ENCODE peak calls at places on chromosome 15, in ten cellular contexts. One of them, this sample, is unnamed.

GRCh38 chr15:86647810-86648440 is 568.3 kb downstream of the AGBL1 start:
- DNase-seq in thoracic aorta: no peak
- DNase-seq in sciatic nerve: no peak
- DNase-seq in OCI-LY7: no peak
- DNase-seq in activated CD8-positive, alpha-beta T cell treated with anti-CD3 and anti-CD28 coated beads for 36 hours: no peak
- DNase-seq in caudate nucleus: no peak
- DNase-seq in CD4-positive, alpha-beta T cell: no peak
- DNase-seq in RWPE1: no peak
- DNase-seq in CD8-positive, alpha-beta memory T cell: no peak
- DNase-seq in RPMI8226: no peak
- DNase-seq in this sample: no peak

GRCh38 chr15:74680461-74680860 is 15.4 kb downstream of the EDC3 start:
- DNase-seq in CD4-positive, alpha-beta T cell: no peak
- DNase-seq in CD8-positive, alpha-beta memory T cell: no peak
- DNase-seq in activated CD8-positive, alpha-beta T cell treated with anti-CD3 and anti-CD28 coated beads for 36 hours: no peak
- DNase-seq in OCI-LY7: no peak
- DNase-seq in RPMI8226: no peak
- DNase-seq in caudate nucleus: no peak
- DNase-seq in sciatic nerve: no peak
- DNase-seq in thoracic aorta: no peak
- DNase-seq in RWPE1: no peak
- DNase-seq in this sample: no peak

GRCh38 chr15:65044724-65045481 is at the start of gene SLC51B:
- DNase-seq in CD4-positive, alpha-beta T cell: no peak
- DNase-seq in sciatic nerve: no peak
- DNase-seq in thoracic aorta: no peak
- DNase-seq in CD8-positive, alpha-beta memory T cell: no peak
- DNase-seq in RWPE1: no peak
- DNase-seq in OCI-LY7: no peak
- DNase-seq in RPMI8226: no peak
- DNase-seq in activated CD8-positive, alpha-beta T cell treated with anti-CD3 and anti-CD28 coated beads for 36 hours: no peak
- DNase-seq in caudate nucleus: no peak
- DNase-seq in this sample: no peak

GRCh38 chr15:70208332-70208731 is 110.6 kb upstream of the TLE3 start:
- DNase-seq in thoracic aorta: no peak
- DNase-seq in CD4-positive, alpha-beta T cell: no peak
- DNase-seq in activated CD8-positive, alpha-beta T cell treated with anti-CD3 and anti-CD28 coated beads for 36 hours: no peak
- DNase-seq in OCI-LY7: no peak
- DNase-seq in RWPE1: no peak
- DNase-seq in caudate nucleus: no peak
- DNase-seq in CD8-positive, alpha-beta memory T cell: no peak
- DNase-seq in RPMI8226: no peak
- DNase-seq in sciatic nerve: no peak
- DNase-seq in this sample: no peak

GRCh38 chr15:91348812-91349500 is 248.9 kb downstream of the SV2B start:
- DNase-seq in caudate nucleus: no peak
- DNase-seq in activated CD8-positive, alpha-beta T cell treated with anti-CD3 and anti-CD28 coated beads for 36 hours: peak
- DNase-seq in RWPE1: no peak
- DNase-seq in CD4-positive, alpha-beta T cell: no peak
- DNase-seq in sciatic nerve: no peak
- DNase-seq in CD8-positive, alpha-beta memory T cell: no peak
- DNase-seq in OCI-LY7: no peak
- DNase-seq in thoracic aorta: no peak
- DNase-seq in RPMI8226: no peak
- DNase-seq in this sample: no peak

GRCh38 chr15:70580286-70580685 is 183.1 kb downstream of the UACA start:
- DNase-seq in caudate nucleus: no peak
- DNase-seq in CD8-positive, alpha-beta memory T cell: no peak
- DNase-seq in activated CD8-positive, alpha-beta T cell treated with anti-CD3 and anti-CD28 coated beads for 36 hours: no peak
- DNase-seq in OCI-LY7: no peak
- DNase-seq in sciatic nerve: peak
- DNase-seq in CD4-positive, alpha-beta T cell: no peak
- DNase-seq in RWPE1: no peak
- DNase-seq in thoracic aorta: no peak
- DNase-seq in RPMI8226: no peak
- DNase-seq in this sample: no peak

GRCh38 chr15:65384895-65385867 is 7.4 kb upstream of the IGDCC3 start:
- DNase-seq in CD8-positive, alpha-beta memory T cell: peak
- DNase-seq in caudate nucleus: peak
- DNase-seq in activated CD8-positive, alpha-beta T cell treated with anti-CD3 and anti-CD28 coated beads for 36 hours: peak
- DNase-seq in RPMI8226: peak
- DNase-seq in CD4-positive, alpha-beta T cell: peak
- DNase-seq in OCI-LY7: peak
- DNase-seq in RWPE1: peak
- DNase-seq in thoracic aorta: peak
- DNase-seq in sciatic nerve: peak
- DNase-seq in this sample: peak

GRCh38 chr15:54032066-54032465 is 53.8 kb downstream of the UNC13C start:
- DNase-seq in CD8-positive, alpha-beta memory T cell: no peak
- DNase-seq in thoracic aorta: no peak
- DNase-seq in activated CD8-positive, alpha-beta T cell treated with anti-CD3 and anti-CD28 coated beads for 36 hours: no peak
- DNase-seq in CD4-positive, alpha-beta T cell: no peak
- DNase-seq in OCI-LY7: no peak
- DNase-seq in sciatic nerve: no peak
- DNase-seq in caudate nucleus: no peak
- DNase-seq in RPMI8226: no peak
- DNase-seq in RWPE1: no peak
- DNase-seq in this sample: no peak

GRCh38 chr15:67753901-67754300 is 71.4 kb upstream of the SKOR1 start:
- DNase-seq in caudate nucleus: no peak
- DNase-seq in thoracic aorta: no peak
- DNase-seq in CD4-positive, alpha-beta T cell: no peak
- DNase-seq in sciatic nerve: no peak
- DNase-seq in activated CD8-positive, alpha-beta T cell treated with anti-CD3 and anti-CD28 coated beads for 36 hours: no peak
- DNase-seq in RPMI8226: no peak
- DNase-seq in OCI-LY7: no peak
- DNase-seq in RWPE1: no peak
- DNase-seq in CD8-positive, alpha-beta memory T cell: no peak
- DNase-seq in this sample: no peak

GRCh38 chr15:52019394-52020252 is 604 bp downstream of the MAPK6 start:
- DNase-seq in caudate nucleus: peak
- DNase-seq in RWPE1: peak
- DNase-seq in activated CD8-positive, alpha-beta T cell treated with anti-CD3 and anti-CD28 coated beads for 36 hours: peak
- DNase-seq in thoracic aorta: peak
- DNase-seq in CD4-positive, alpha-beta T cell: peak
- DNase-seq in sciatic nerve: peak
- DNase-seq in OCI-LY7: peak
- DNase-seq in CD8-positive, alpha-beta memory T cell: peak
- DNase-seq in RPMI8226: peak
- DNase-seq in this sample: peak

GRCh38 chr15:98740295-98740694 is 92.0 kb downstream of the IGF1R start:
- DNase-seq in sciatic nerve: no peak
- DNase-seq in RWPE1: no peak
- DNase-seq in RPMI8226: no peak
- DNase-seq in caudate nucleus: no peak
- DNase-seq in CD8-positive, alpha-beta memory T cell: no peak
- DNase-seq in CD4-positive, alpha-beta T cell: no peak
- DNase-seq in activated CD8-positive, alpha-beta T cell treated with anti-CD3 and anti-CD28 coated beads for 36 hours: no peak
- DNase-seq in OCI-LY7: no peak
- DNase-seq in thoracic aorta: no peak
- DNase-seq in this sample: no peak

GRCh38 chr15:99704444-99704838 is 28.8 kb downstream of the LYSMD4 start:
- DNase-seq in CD8-positive, alpha-beta memory T cell: no peak
- DNase-seq in OCI-LY7: peak
- DNase-seq in CD4-positive, alpha-beta T cell: peak
- DNase-seq in sciatic nerve: no peak
- DNase-seq in activated CD8-positive, alpha-beta T cell treated with anti-CD3 and anti-CD28 coated beads for 36 hours: peak
- DNase-seq in caudate nucleus: no peak
- DNase-seq in RPMI8226: peak
- DNase-seq in thoracic aorta: no peak
- DNase-seq in RWPE1: peak
- DNase-seq in this sample: no peak

GRCh38 chr15:80154336-80154735 is 1.5 kb downstream of the FAH start:
- DNase-seq in caudate nucleus: no peak
- DNase-seq in OCI-LY7: no peak
- DNase-seq in activated CD8-positive, alpha-beta T cell treated with anti-CD3 and anti-CD28 coated beads for 36 hours: no peak
- DNase-seq in CD4-positive, alpha-beta T cell: no peak
- DNase-seq in thoracic aorta: no peak
- DNase-seq in CD8-positive, alpha-beta memory T cell: no peak
- DNase-seq in RPMI8226: no peak
- DNase-seq in RWPE1: no peak
- DNase-seq in sciatic nerve: no peak
- DNase-seq in this sample: no peak

GRCh38 chr15:32872606-32873291 is 154.9 kb downstream of the GREM1 start:
- DNase-seq in CD8-positive, alpha-beta memory T cell: no peak
- DNase-seq in caudate nucleus: no peak
- DNase-seq in activated CD8-positive, alpha-beta T cell treated with anti-CD3 and anti-CD28 coated beads for 36 hours: no peak
- DNase-seq in thoracic aorta: no peak
- DNase-seq in RPMI8226: no peak
- DNase-seq in RWPE1: no peak
- DNase-seq in sciatic nerve: no peak
- DNase-seq in OCI-LY7: no peak
- DNase-seq in CD4-positive, alpha-beta T cell: no peak
- DNase-seq in this sample: no peak

GRCh38 chr15:56989411-56989924 is 71.0 kb downstream of the TCF12 start:
- DNase-seq in sciatic nerve: no peak
- DNase-seq in thoracic aorta: no peak
- DNase-seq in OCI-LY7: peak
- DNase-seq in CD4-positive, alpha-beta T cell: no peak
- DNase-seq in RWPE1: no peak
- DNase-seq in activated CD8-positive, alpha-beta T cell treated with anti-CD3 and anti-CD28 coated beads for 36 hours: no peak
- DNase-seq in caudate nucleus: no peak
- DNase-seq in RPMI8226: no peak
- DNase-seq in CD8-positive, alpha-beta memory T cell: no peak
- DNase-seq in this sample: no peak

GRCh38 chr15:33467146-33467815 is 156.5 kb downstream of the RYR3 start:
- DNase-seq in thoracic aorta: no peak
- DNase-seq in CD8-positive, alpha-beta memory T cell: no peak
- DNase-seq in RWPE1: no peak
- DNase-seq in caudate nucleus: no peak
- DNase-seq in OCI-LY7: no peak
- DNase-seq in CD4-positive, alpha-beta T cell: no peak
- DNase-seq in activated CD8-positive, alpha-beta T cell treated with anti-CD3 and anti-CD28 coated beads for 36 hours: no peak
- DNase-seq in RPMI8226: no peak
- DNase-seq in sciatic nerve: no peak
- DNase-seq in this sample: no peak

GRCh38 chr15:74124196-74124595 is 6.2 kb upstream of the ISLR2 start:
- DNase-seq in OCI-LY7: no peak
- DNase-seq in RPMI8226: no peak
- DNase-seq in CD4-positive, alpha-beta T cell: no peak
- DNase-seq in RWPE1: no peak
- DNase-seq in activated CD8-positive, alpha-beta T cell treated with anti-CD3 and anti-CD28 coated beads for 36 hours: no peak
- DNase-seq in thoracic aorta: no peak
- DNase-seq in caudate nucleus: no peak
- DNase-seq in sciatic nerve: no peak
- DNase-seq in CD8-positive, alpha-beta memory T cell: no peak
- DNase-seq in this sample: no peak

GRCh38 chr15:62607643-62608042 is 434.9 kb upstream of the TPM1 start:
- DNase-seq in sciatic nerve: no peak
- DNase-seq in activated CD8-positive, alpha-beta T cell treated with anti-CD3 and anti-CD28 coated beads for 36 hours: peak
- DNase-seq in thoracic aorta: no peak
- DNase-seq in CD4-positive, alpha-beta T cell: no peak
- DNase-seq in RWPE1: peak
- DNase-seq in OCI-LY7: no peak
- DNase-seq in caudate nucleus: no peak
- DNase-seq in CD8-positive, alpha-beta memory T cell: no peak
- DNase-seq in RPMI8226: no peak
- DNase-seq in this sample: no peak

GRCh38 chr15:43903864-43904290 is 77.1 kb downstream of the WDR76 start:
- DNase-seq in sciatic nerve: peak
- DNase-seq in caudate nucleus: no peak
- DNase-seq in OCI-LY7: peak
- DNase-seq in CD8-positive, alpha-beta memory T cell: peak
- DNase-seq in CD4-positive, alpha-beta T cell: peak
- DNase-seq in activated CD8-positive, alpha-beta T cell treated with anti-CD3 and anti-CD28 coated beads for 36 hours: peak
- DNase-seq in RWPE1: peak
- DNase-seq in RPMI8226: peak
- DNase-seq in thoracic aorta: no peak
- DNase-seq in this sample: peak

GRCh38 chr15:40787344-40787841 is 17.6 kb downstream of the C15orf62 start:
- DNase-seq in thoracic aorta: no peak
- DNase-seq in caudate nucleus: no peak
- DNase-seq in RPMI8226: peak
- DNase-seq in CD4-positive, alpha-beta T cell: peak
- DNase-seq in activated CD8-positive, alpha-beta T cell treated with anti-CD3 and anti-CD28 coated beads for 36 hours: peak
- DNase-seq in sciatic nerve: no peak
- DNase-seq in OCI-LY7: peak
- DNase-seq in CD8-positive, alpha-beta memory T cell: no peak
- DNase-seq in RWPE1: peak
- DNase-seq in this sample: no peak

GRCh38 chr15:78618490-78618934 is 2.3 kb downstream of the CHRNA3 start:
- DNase-seq in CD4-positive, alpha-beta T cell: peak
- DNase-seq in CD8-positive, alpha-beta memory T cell: peak
- DNase-seq in RWPE1: peak
- DNase-seq in caudate nucleus: peak
- DNase-seq in OCI-LY7: peak
- DNase-seq in thoracic aorta: peak
- DNase-seq in RPMI8226: peak
- DNase-seq in sciatic nerve: peak
- DNase-seq in activated CD8-positive, alpha-beta T cell treated with anti-CD3 and anti-CD28 coated beads for 36 hours: peak
- DNase-seq in this sample: peak

GRCh38 chr15:59170295-59170881 is 36.3 kb upstream of the LDHAL6B start:
- DNase-seq in CD4-positive, alpha-beta T cell: no peak
- DNase-seq in thoracic aorta: peak
- DNase-seq in CD8-positive, alpha-beta memory T cell: no peak
- DNase-seq in OCI-LY7: no peak
- DNase-seq in caudate nucleus: no peak
- DNase-seq in RWPE1: peak
- DNase-seq in sciatic nerve: peak
- DNase-seq in activated CD8-positive, alpha-beta T cell treated with anti-CD3 and anti-CD28 coated beads for 36 hours: no peak
- DNase-seq in RPMI8226: peak
- DNase-seq in this sample: peak

GRCh38 chr15:90268415-90268814 is 2.9 kb downstream of the NGRN start:
- DNase-seq in activated CD8-positive, alpha-beta T cell treated with anti-CD3 and anti-CD28 coated beads for 36 hours: no peak
- DNase-seq in caudate nucleus: no peak
- DNase-seq in thoracic aorta: no peak
- DNase-seq in RWPE1: no peak
- DNase-seq in OCI-LY7: no peak
- DNase-seq in CD4-positive, alpha-beta T cell: no peak
- DNase-seq in sciatic nerve: no peak
- DNase-seq in CD8-positive, alpha-beta memory T cell: no peak
- DNase-seq in RPMI8226: no peak
- DNase-seq in this sample: no peak

GRCh38 chr15:77282333-77282732 is 137.6 kb downstream of the PEAK1 start:
- DNase-seq in CD8-positive, alpha-beta memory T cell: no peak
- DNase-seq in caudate nucleus: no peak
- DNase-seq in activated CD8-positive, alpha-beta T cell treated with anti-CD3 and anti-CD28 coated beads for 36 hours: no peak
- DNase-seq in CD4-positive, alpha-beta T cell: no peak
- DNase-seq in OCI-LY7: no peak
- DNase-seq in RWPE1: no peak
- DNase-seq in sciatic nerve: no peak
- DNase-seq in thoracic aorta: no peak
- DNase-seq in RPMI8226: no peak
- DNase-seq in this sample: no peak

GRCh38 chr15:67613708-67614107 is 71.2 kb downstream of the MAP2K5 start:
- DNase-seq in caudate nucleus: no peak
- DNase-seq in thoracic aorta: no peak
- DNase-seq in CD8-positive, alpha-beta memory T cell: no peak
- DNase-seq in OCI-LY7: peak
- DNase-seq in sciatic nerve: no peak
- DNase-seq in RWPE1: peak
- DNase-seq in CD4-positive, alpha-beta T cell: no peak
- DNase-seq in RPMI8226: no peak
- DNase-seq in activated CD8-positive, alpha-beta T cell treated with anti-CD3 and anti-CD28 coated beads for 36 hours: no peak
- DNase-seq in this sample: no peak

GRCh38 chr15:74847462-74847861 is 4.5 kb upstream of the ULK3 start:
- DNase-seq in caudate nucleus: no peak
- DNase-seq in thoracic aorta: no peak
- DNase-seq in OCI-LY7: no peak
- DNase-seq in RWPE1: no peak
- DNase-seq in RPMI8226: no peak
- DNase-seq in sciatic nerve: no peak
- DNase-seq in CD8-positive, alpha-beta memory T cell: no peak
- DNase-seq in CD4-positive, alpha-beta T cell: no peak
- DNase-seq in activated CD8-positive, alpha-beta T cell treated with anti-CD3 and anti-CD28 coated beads for 36 hours: no peak
- DNase-seq in this sample: no peak

GRCh38 chr15:100788080-100788730 is 91.4 kb upstream of the ALDH1A3 start:
- DNase-seq in sciatic nerve: no peak
- DNase-seq in RPMI8226: no peak
- DNase-seq in CD4-positive, alpha-beta T cell: no peak
- DNase-seq in activated CD8-positive, alpha-beta T cell treated with anti-CD3 and anti-CD28 coated beads for 36 hours: no peak
- DNase-seq in RWPE1: no peak
- DNase-seq in OCI-LY7: no peak
- DNase-seq in thoracic aorta: no peak
- DNase-seq in caudate nucleus: no peak
- DNase-seq in CD8-positive, alpha-beta memory T cell: no peak
- DNase-seq in this sample: no peak

GRCh38 chr15:70795311-70795665 is 31.9 kb upstream of the UACA start:
- DNase-seq in CD8-positive, alpha-beta memory T cell: no peak
- DNase-seq in CD4-positive, alpha-beta T cell: no peak
- DNase-seq in thoracic aorta: no peak
- DNase-seq in OCI-LY7: no peak
- DNase-seq in sciatic nerve: no peak
- DNase-seq in RWPE1: peak
- DNase-seq in caudate nucleus: no peak
- DNase-seq in RPMI8226: no peak
- DNase-seq in activated CD8-positive, alpha-beta T cell treated with anti-CD3 and anti-CD28 coated beads for 36 hours: no peak
- DNase-seq in this sample: no peak